ENCODE peak calls at places on chromosomes 7 and 10, in four cellular contexts. O is neuronal stem cell, W is IMR-90, U is H9. Y is an unnamed sample.

GRCh38 chr7:147483634-147484292 is 1106.8 kb upstream of the C7orf33 start:
- DNase-seq in O (no peak), W (peak; percentile 50), U (no peak), Y (no peak)

GRCh38 chr10:64039208-64039607 is 518.0 kb downstream of the REEP3 start:
- DNase-seq in O (no peak), W (no peak), U (no peak), Y (no peak)

GRCh38 chr7:98240961-98241673 is 10.9 kb downstream of the TECPR1 start:
- DNase-seq in O (peak; percentile 37), W (peak; percentile 28), U (peak; percentile 64), Y (peak; percentile 53)

GRCh38 chr7:111735661-111736323 is 173.5 kb upstream of the IMMP2L start:
- DNase-seq in O (peak; percentile 64), W (peak; percentile 77), U (peak; percentile 51), Y (peak; percentile 79)

GRCh38 chr7:54189330-54189729 is 352.8 kb upstream of the VSTM2A start:
- DNase-seq in O (no peak), W (no peak), U (peak; percentile 75), Y (no peak)

GRCh38 chr7:7867835-7868234 is 100.8 kb upstream of the GLCCI1 start:
- DNase-seq in O (no peak), W (no peak), U (no peak), Y (no peak)

GRCh38 chr7:21771906-21772610 is 173.6 kb downstream of the CDCA7L start:
- DNase-seq in O (peak; percentile 31), W (no peak), U (peak; percentile 64), Y (no peak)

GRCh38 chr7:128929201-128929808 is 8.4 kb upstream of the IRF5 start:
- DNase-seq in O (no peak), W (no peak), U (no peak), Y (no peak)

GRCh38 chr10:34477229-34477628 is 337.9 kb downstream of the PARD3 start:
- DNase-seq in O (no peak), W (no peak), U (no peak), Y (no peak)

GRCh38 chr7:64643567-64643966 is 22.4 kb upstream of the ZNF107 start:
- DNase-seq in O (no peak), W (no peak), U (no peak), Y (no peak)

GRCh38 chr10:103280505-103280904 is 3.6 kb downstream of the INA start:
- DNase-seq in O (no peak), W (no peak), U (no peak), Y (no peak)

GRCh38 chr7:115782716-115783460 is 247.7 kb downstream of the TFEC start:
- DNase-seq in O (no peak), W (no peak), U (no peak), Y (no peak)

GRCh38 chr7:66255533-66256100 is 50.5 kb downstream of the TPST1 start:
- DNase-seq in O (no peak), W (peak; percentile 73), U (no peak), Y (peak; percentile 46)

GRCh38 chr7:10973061-10973941 is at the start of gene PHF14:
- DNase-seq in O (peak; percentile 97), W (peak; percentile 94), U (peak; percentile 98), Y (peak; percentile 96)
- H3K14ac ChIP-seq in O (no peak within 1 kb of the TSS), W (peak within 1 kb of the TSS; percentile 81), U (peak within 1 kb of the TSS; percentile 89), Y (peak within 1 kb of the TSS; percentile 2)

GRCh38 chr10:7260412-7260900 is 150.4 kb downstream of the SFMBT2 start:
- DNase-seq in O (peak; percentile 38), W (peak; percentile 86), U (peak; percentile 47), Y (peak; percentile 82)
- H3K27ac ChIP-seq in O (no peak overlapping the region), W (peak overlapping the region; percentile 46), U (no peak overlapping the region), Y (no peak overlapping the region)

GRCh38 chr10:80504158-80504811 is 33.4 kb upstream of the SH2D4B start:
- DNase-seq in O (peak; percentile 29), W (no peak), U (no peak), Y (no peak)
- H3K14ac ChIP-seq in O (no peak overlapping the region), W (peak overlapping the region; percentile 2), U (no peak overlapping the region), Y (no peak overlapping the region)

GRCh38 chr7:101017099-101017777 is 2.6 kb upstream of the MUC17 start:
- DNase-seq in O (peak; percentile 65), W (peak; percentile 84), U (peak; percentile 85), Y (peak; percentile 97)
- H3K27ac ChIP-seq in O (peak overlapping the region; percentile 59), W (peak overlapping the region; percentile 64), U (peak overlapping the region; percentile 35), Y (no peak overlapping the region)

GRCh38 chr10:30186371-30186875 is 127.0 kb upstream of the JCAD start:
- DNase-seq in O (no peak), W (no peak), U (no peak), Y (peak; percentile 59)
- H3K14ac ChIP-seq in O (no peak overlapping the region), W (peak overlapping the region; percentile 73), U (no peak overlapping the region), Y (no peak overlapping the region)

DNA sequence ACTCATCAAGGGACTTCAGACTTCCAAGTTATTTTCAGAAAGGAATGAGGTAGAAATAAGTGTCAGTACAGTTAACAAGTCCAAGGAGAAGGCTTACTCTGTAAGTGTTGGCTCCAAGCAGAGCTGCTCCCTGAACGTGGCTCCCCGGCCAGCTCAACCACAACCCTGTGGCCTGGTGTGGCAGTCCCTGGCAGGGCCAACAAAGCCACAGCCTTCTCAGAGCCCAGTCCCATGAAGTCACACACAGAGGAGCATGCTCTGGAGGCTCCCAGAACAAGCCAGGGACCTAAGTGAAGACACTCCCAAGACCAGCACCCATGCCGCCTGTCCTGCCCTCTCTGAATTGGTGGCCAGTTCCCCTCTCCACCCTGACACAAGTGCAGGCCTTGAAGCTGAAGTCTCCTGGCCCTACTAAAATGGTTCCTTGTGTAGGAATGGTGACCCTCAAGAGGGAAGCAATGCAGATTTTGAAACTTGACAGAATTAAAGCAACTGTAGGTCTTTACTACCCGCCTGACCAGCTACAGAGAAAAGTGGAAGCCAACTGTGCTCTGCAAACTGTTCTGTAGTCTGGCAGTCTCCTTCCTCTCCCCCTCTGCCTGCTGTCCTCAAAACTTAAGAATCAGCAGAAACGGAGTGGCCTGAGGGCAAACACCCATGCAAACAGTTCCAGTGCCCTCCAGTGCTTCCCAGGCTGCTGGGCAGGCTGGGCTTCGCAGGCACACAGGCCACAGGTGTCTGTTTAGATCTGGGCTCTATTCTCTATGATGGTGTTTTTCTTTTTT is 51.1 kb downstream of the NOD1 start:
- DNase-seq in O (no peak), W (no peak), U (peak; percentile 16), Y (no peak)
- H3K27ac ChIP-seq in O (no peak overlapping the region), W (no peak overlapping the region), U (no peak overlapping the region), Y (no peak overlapping the region)